ENCODE peak calls at places on chromosomes 16 and 17, in nine cellular contexts. One of them, this sample, is unnamed.

GRCh38 chr17:76382803-76383644 is 1.4 kb upstream of the SPHK1 start:
- DNase-seq in activated B cell treated with CpG ODN at 0.5 μM for 24 hours: peak
- DNase-seq in T-cell: peak
- DNase-seq in prostate gland: peak
- DNase-seq in NCI-H1417: peak
- DNase-seq in hepatocyte: peak
- DNase-seq in lower lobe of right lung: peak
- DNase-seq in stomach: peak
- DNase-seq in COR-L47: no peak
- DNase-seq in this sample: peak

GRCh38 chr16:28063611-28064061 is at the start of gene GSG1L:
- DNase-seq in stomach: no peak
- DNase-seq in T-cell: no peak
- DNase-seq in NCI-H1417: peak
- DNase-seq in prostate gland: no peak
- DNase-seq in activated B cell treated with CpG ODN at 0.5 μM for 24 hours: no peak
- DNase-seq in COR-L47: no peak
- DNase-seq in lower lobe of right lung: no peak
- DNase-seq in hepatocyte: peak
- DNase-seq in this sample: no peak

GRCh38 chr16:86479419-86479818 is 30.9 kb upstream of the FOXF1 start:
- DNase-seq in NCI-H1417: no peak
- DNase-seq in prostate gland: no peak
- DNase-seq in stomach: no peak
- DNase-seq in hepatocyte: no peak
- DNase-seq in lower lobe of right lung: no peak
- DNase-seq in activated B cell treated with CpG ODN at 0.5 μM for 24 hours: no peak
- DNase-seq in T-cell: no peak
- DNase-seq in COR-L47: no peak
- DNase-seq in this sample: peak

GRCh38 chr17:42845918-42846593 is 1.7 kb downstream of the AOC2 start:
- DNase-seq in NCI-H1417: no peak
- DNase-seq in hepatocyte: no peak
- DNase-seq in lower lobe of right lung: no peak
- DNase-seq in prostate gland: no peak
- DNase-seq in COR-L47: no peak
- DNase-seq in stomach: no peak
- DNase-seq in T-cell: no peak
- DNase-seq in activated B cell treated with CpG ODN at 0.5 μM for 24 hours: no peak
- DNase-seq in this sample: no peak

GRCh38 chr17:18974407-18975149 is 22.6 kb downstream of the SLC5A10 start:
- DNase-seq in NCI-H1417: no peak
- DNase-seq in prostate gland: no peak
- DNase-seq in hepatocyte: no peak
- DNase-seq in T-cell: no peak
- DNase-seq in lower lobe of right lung: no peak
- DNase-seq in COR-L47: no peak
- DNase-seq in activated B cell treated with CpG ODN at 0.5 μM for 24 hours: no peak
- DNase-seq in stomach: no peak
- DNase-seq in this sample: no peak

GRCh38 chr17:62017496-62017895 is 47.6 kb downstream of the MED13 start:
- DNase-seq in NCI-H1417: no peak
- DNase-seq in activated B cell treated with CpG ODN at 0.5 μM for 24 hours: no peak
- DNase-seq in COR-L47: no peak
- DNase-seq in hepatocyte: no peak
- DNase-seq in stomach: no peak
- DNase-seq in T-cell: no peak
- DNase-seq in prostate gland: no peak
- DNase-seq in lower lobe of right lung: no peak
- DNase-seq in this sample: no peak

GRCh38 chr17:11272191-11272590 is 31.2 kb downstream of the SHISA6 start:
- DNase-seq in NCI-H1417: no peak
- DNase-seq in prostate gland: no peak
- DNase-seq in activated B cell treated with CpG ODN at 0.5 μM for 24 hours: no peak
- DNase-seq in T-cell: no peak
- DNase-seq in stomach: no peak
- DNase-seq in hepatocyte: no peak
- DNase-seq in lower lobe of right lung: no peak
- DNase-seq in COR-L47: no peak
- DNase-seq in this sample: no peak

GRCh38 chr16:16092925-16093624 is 130.2 kb downstream of the ABCC6 start:
- DNase-seq in hepatocyte: peak
- DNase-seq in lower lobe of right lung: no peak
- DNase-seq in COR-L47: peak
- DNase-seq in NCI-H1417: peak
- DNase-seq in stomach: peak
- DNase-seq in T-cell: no peak
- DNase-seq in activated B cell treated with CpG ODN at 0.5 μM for 24 hours: no peak
- DNase-seq in prostate gland: no peak
- DNase-seq in this sample: no peak

GRCh38 chr17:28187931-28188330 is 131.1 kb upstream of the TMEM97 start:
- DNase-seq in stomach: no peak
- DNase-seq in prostate gland: no peak
- DNase-seq in COR-L47: no peak
- DNase-seq in NCI-H1417: no peak
- DNase-seq in lower lobe of right lung: no peak
- DNase-seq in activated B cell treated with CpG ODN at 0.5 μM for 24 hours: no peak
- DNase-seq in hepatocyte: no peak
- DNase-seq in T-cell: no peak
- DNase-seq in this sample: no peak

GRCh38 chr16:66740533-66740932 is 10.9 kb downstream of the DYNC1LI2 start:
- DNase-seq in NCI-H1417: no peak
- DNase-seq in activated B cell treated with CpG ODN at 0.5 μM for 24 hours: no peak
- DNase-seq in COR-L47: no peak
- DNase-seq in stomach: peak
- DNase-seq in prostate gland: no peak
- DNase-seq in T-cell: no peak
- DNase-seq in lower lobe of right lung: no peak
- DNase-seq in hepatocyte: peak
- DNase-seq in this sample: peak

GRCh38 chr17:8480011-8480976 is 44.6 kb downstream of the NDEL1 start:
- DNase-seq in T-cell: no peak
- DNase-seq in stomach: no peak
- DNase-seq in lower lobe of right lung: no peak
- DNase-seq in COR-L47: no peak
- DNase-seq in hepatocyte: no peak
- DNase-seq in NCI-H1417: no peak
- DNase-seq in prostate gland: no peak
- DNase-seq in activated B cell treated with CpG ODN at 0.5 μM for 24 hours: no peak
- DNase-seq in this sample: no peak

This sample was measured in small intestine.